ENCODE peak calls at places on chromosomes 11 and 22, in five cellular contexts. One of them, this sample, is unnamed.

GRCh38 chr22:38201371-38201717 is 450 bp upstream of the MAFF start:
- DNase-seq in progenitor cell of endocrine pancreas: no peak
- DNase-seq in stimulated activated naive CD8-positive, alpha-beta T cell treated with anti-CD3 and anti-CD28 coated beads, Interleukin-15, amount 100 ng/mL, for 72 hours: no peak
- DNase-seq in iris pigment epithelial cell: no peak
- DNase-seq in EH: no peak
- DNase-seq in this sample: no peak

GRCh38 chr11:86495341-86495740 is 120.7 kb downstream of the CCDC81 start:
- DNase-seq in iris pigment epithelial cell: no peak
- DNase-seq in EH: peak
- DNase-seq in progenitor cell of endocrine pancreas: no peak
- DNase-seq in stimulated activated naive CD8-positive, alpha-beta T cell treated with anti-CD3 and anti-CD28 coated beads, Interleukin-15, amount 100 ng/mL, for 72 hours: no peak
- DNase-seq in this sample: no peak

GRCh38 chr11:17473071-17473744 is 3.4 kb downstream of the ABCC8 start:
- DNase-seq in EH: peak
- DNase-seq in progenitor cell of endocrine pancreas: no peak
- DNase-seq in stimulated activated naive CD8-positive, alpha-beta T cell treated with anti-CD3 and anti-CD28 coated beads, Interleukin-15, amount 100 ng/mL, for 72 hours: no peak
- DNase-seq in iris pigment epithelial cell: peak
- DNase-seq in this sample: no peak

GRCh38 chr11:67213251-67213650 is 53.0 kb upstream of the GRK2 start:
- DNase-seq in EH: no peak
- DNase-seq in progenitor cell of endocrine pancreas: no peak
- DNase-seq in stimulated activated naive CD8-positive, alpha-beta T cell treated with anti-CD3 and anti-CD28 coated beads, Interleukin-15, amount 100 ng/mL, for 72 hours: no peak
- DNase-seq in iris pigment epithelial cell: no peak
- DNase-seq in this sample: no peak

GRCh38 chr11:60240661-60241060 is 2.3 kb downstream of the MS4A4E start:
- DNase-seq in progenitor cell of endocrine pancreas: no peak
- DNase-seq in EH: no peak
- DNase-seq in iris pigment epithelial cell: no peak
- DNase-seq in stimulated activated naive CD8-positive, alpha-beta T cell treated with anti-CD3 and anti-CD28 coated beads, Interleukin-15, amount 100 ng/mL, for 72 hours: no peak
- DNase-seq in this sample: no peak

GRCh38 chr11:78310500-78310909 is 107.1 kb downstream of the GAB2 start:
- DNase-seq in stimulated activated naive CD8-positive, alpha-beta T cell treated with anti-CD3 and anti-CD28 coated beads, Interleukin-15, amount 100 ng/mL, for 72 hours: no peak
- DNase-seq in progenitor cell of endocrine pancreas: no peak
- DNase-seq in EH: peak
- DNase-seq in iris pigment epithelial cell: peak
- DNase-seq in this sample: no peak

GRCh38 chr11:77093987-77094840 is 8.4 kb upstream of the OMP start:
- DNase-seq in iris pigment epithelial cell: no peak
- DNase-seq in EH: no peak
- DNase-seq in progenitor cell of endocrine pancreas: no peak
- DNase-seq in stimulated activated naive CD8-positive, alpha-beta T cell treated with anti-CD3 and anti-CD28 coated beads, Interleukin-15, amount 100 ng/mL, for 72 hours: no peak
- DNase-seq in this sample: no peak

GRCh38 chr11:124581817-124582216 is 12.0 kb downstream of the OR8A1 start:
- DNase-seq in progenitor cell of endocrine pancreas: no peak
- DNase-seq in EH: no peak
- DNase-seq in iris pigment epithelial cell: no peak
- DNase-seq in stimulated activated naive CD8-positive, alpha-beta T cell treated with anti-CD3 and anti-CD28 coated beads, Interleukin-15, amount 100 ng/mL, for 72 hours: no peak
- DNase-seq in this sample: no peak

GRCh38 chr11:6862961-6863360 is at the start of gene OR10A2:
- DNase-seq in iris pigment epithelial cell: peak
- DNase-seq in progenitor cell of endocrine pancreas: no peak
- DNase-seq in stimulated activated naive CD8-positive, alpha-beta T cell treated with anti-CD3 and anti-CD28 coated beads, Interleukin-15, amount 100 ng/mL, for 72 hours: no peak
- DNase-seq in EH: no peak
- DNase-seq in this sample: no peak

GRCh38 chr11:105456950-105457349 is 152.9 kb upstream of the GRIA4 start:
- DNase-seq in stimulated activated naive CD8-positive, alpha-beta T cell treated with anti-CD3 and anti-CD28 coated beads, Interleukin-15, amount 100 ng/mL, for 72 hours: no peak
- DNase-seq in EH: peak
- DNase-seq in iris pigment epithelial cell: no peak
- DNase-seq in progenitor cell of endocrine pancreas: no peak
- DNase-seq in this sample: no peak

GRCh38 chr22:46575915-46576555 is 38.6 kb upstream of the CELSR1 start:
- DNase-seq in iris pigment epithelial cell: no peak
- DNase-seq in progenitor cell of endocrine pancreas: no peak
- DNase-seq in stimulated activated naive CD8-positive, alpha-beta T cell treated with anti-CD3 and anti-CD28 coated beads, Interleukin-15, amount 100 ng/mL, for 72 hours: no peak
- DNase-seq in EH: no peak
- DNase-seq in this sample: no peak

GRCh38 chr11:11976476-11977187 is 31.8 kb downstream of the DKK3 start:
- DNase-seq in EH: peak
- DNase-seq in stimulated activated naive CD8-positive, alpha-beta T cell treated with anti-CD3 and anti-CD28 coated beads, Interleukin-15, amount 100 ng/mL, for 72 hours: no peak
- DNase-seq in progenitor cell of endocrine pancreas: no peak
- DNase-seq in iris pigment epithelial cell: no peak
- DNase-seq in this sample: peak

GRCh38 chr22:20244744-20245576 is 23.2 kb downstream of the RTN4R start:
- DNase-seq in progenitor cell of endocrine pancreas: no peak
- DNase-seq in EH: no peak
- DNase-seq in stimulated activated naive CD8-positive, alpha-beta T cell treated with anti-CD3 and anti-CD28 coated beads, Interleukin-15, amount 100 ng/mL, for 72 hours: peak
- DNase-seq in iris pigment epithelial cell: no peak
- DNase-seq in this sample: no peak

GRCh38 chr11:57427692-57428082 is 766 bp upstream of the SLC43A3 start:
- DNase-seq in EH: no peak
- DNase-seq in iris pigment epithelial cell: no peak
- DNase-seq in progenitor cell of endocrine pancreas: no peak
- DNase-seq in stimulated activated naive CD8-positive, alpha-beta T cell treated with anti-CD3 and anti-CD28 coated beads, Interleukin-15, amount 100 ng/mL, for 72 hours: no peak
- DNase-seq in this sample: no peak

GRCh38 chr11:12287374-12288211 is 89.8 kb upstream of the PARVA start:
- DNase-seq in stimulated activated naive CD8-positive, alpha-beta T cell treated with anti-CD3 and anti-CD28 coated beads, Interleukin-15, amount 100 ng/mL, for 72 hours: no peak
- DNase-seq in iris pigment epithelial cell: peak
- DNase-seq in EH: peak
- DNase-seq in progenitor cell of endocrine pancreas: peak
- DNase-seq in this sample: peak

GRCh38 chr11:65425971-65426838 is 3.6 kb downstream of the NEAT1 start:
- DNase-seq in stimulated activated naive CD8-positive, alpha-beta T cell treated with anti-CD3 and anti-CD28 coated beads, Interleukin-15, amount 100 ng/mL, for 72 hours: peak
- DNase-seq in progenitor cell of endocrine pancreas: no peak
- DNase-seq in iris pigment epithelial cell: peak
- DNase-seq in EH: peak
- DNase-seq in this sample: peak

GRCh38 chr11:68077617-68078592 is 39.1 kb downstream of the TCIRG1 start:
- DNase-seq in progenitor cell of endocrine pancreas: no peak
- DNase-seq in iris pigment epithelial cell: peak
- DNase-seq in EH: no peak
- DNase-seq in stimulated activated naive CD8-positive, alpha-beta T cell treated with anti-CD3 and anti-CD28 coated beads, Interleukin-15, amount 100 ng/mL, for 72 hours: no peak
- DNase-seq in this sample: no peak

GRCh38 chr11:119417726-119418540 is 5.0 kb downstream of the THY1 start:
- DNase-seq in EH: peak
- DNase-seq in progenitor cell of endocrine pancreas: no peak
- DNase-seq in stimulated activated naive CD8-positive, alpha-beta T cell treated with anti-CD3 and anti-CD28 coated beads, Interleukin-15, amount 100 ng/mL, for 72 hours: no peak
- DNase-seq in iris pigment epithelial cell: peak
- DNase-seq in this sample: no peak

GRCh38 chr11:2298795-2299747 is 2.6 kb downstream of the C11orf21 start:
- DNase-seq in stimulated activated naive CD8-positive, alpha-beta T cell treated with anti-CD3 and anti-CD28 coated beads, Interleukin-15, amount 100 ng/mL, for 72 hours: peak
- DNase-seq in progenitor cell of endocrine pancreas: no peak
- DNase-seq in iris pigment epithelial cell: no peak
- DNase-seq in EH: no peak
- DNase-seq in this sample: no peak

GRCh38 chr11:86047275-86047991 is 21.5 kb downstream of the PICALM start:
- DNase-seq in stimulated activated naive CD8-positive, alpha-beta T cell treated with anti-CD3 and anti-CD28 coated beads, Interleukin-15, amount 100 ng/mL, for 72 hours: no peak
- DNase-seq in iris pigment epithelial cell: peak
- DNase-seq in progenitor cell of endocrine pancreas: no peak
- DNase-seq in EH: peak
- DNase-seq in this sample: no peak

GRCh38 chr11:1767399-1768140 is 3.8 kb upstream of the CTSD start:
- DNase-seq in EH: no peak
- DNase-seq in stimulated activated naive CD8-positive, alpha-beta T cell treated with anti-CD3 and anti-CD28 coated beads, Interleukin-15, amount 100 ng/mL, for 72 hours: no peak
- DNase-seq in progenitor cell of endocrine pancreas: no peak
- DNase-seq in iris pigment epithelial cell: no peak
- DNase-seq in this sample: no peak

GRCh38 chr11:40514124-40514523 is 945.3 kb downstream of the LRRC4C start:
- DNase-seq in iris pigment epithelial cell: peak
- DNase-seq in EH: peak
- DNase-seq in progenitor cell of endocrine pancreas: no peak
- DNase-seq in stimulated activated naive CD8-positive, alpha-beta T cell treated with anti-CD3 and anti-CD28 coated beads, Interleukin-15, amount 100 ng/mL, for 72 hours: no peak
- DNase-seq in this sample: no peak

GRCh38 chr11:44036811-44037657 is 10.7 kb upstream of the ACCSL start:
- DNase-seq in stimulated activated naive CD8-positive, alpha-beta T cell treated with anti-CD3 and anti-CD28 coated beads, Interleukin-15, amount 100 ng/mL, for 72 hours: peak
- DNase-seq in iris pigment epithelial cell: peak
- DNase-seq in EH: peak
- DNase-seq in progenitor cell of endocrine pancreas: peak
- DNase-seq in this sample: peak

GRCh38 chr22:45310331-45311032 is 748 bp downstream of the FAM118A start:
- DNase-seq in stimulated activated naive CD8-positive, alpha-beta T cell treated with anti-CD3 and anti-CD28 coated beads, Interleukin-15, amount 100 ng/mL, for 72 hours: peak
- DNase-seq in EH: no peak
- DNase-seq in progenitor cell of endocrine pancreas: no peak
- DNase-seq in iris pigment epithelial cell: no peak
- DNase-seq in this sample: peak

GRCh38 chr11:112023104-112023503 is 2.1 kb upstream of the DLAT start:
- DNase-seq in EH: no peak
- DNase-seq in iris pigment epithelial cell: no peak
- DNase-seq in progenitor cell of endocrine pancreas: no peak
- DNase-seq in stimulated activated naive CD8-positive, alpha-beta T cell treated with anti-CD3 and anti-CD28 coated beads, Interleukin-15, amount 100 ng/mL, for 72 hours: no peak
- DNase-seq in this sample: no peak

GRCh38 chr11:117523680-117524079 is 196.0 kb downstream of the CEP164 start:
- DNase-seq in stimulated activated naive CD8-positive, alpha-beta T cell treated with anti-CD3 and anti-CD28 coated beads, Interleukin-15, amount 100 ng/mL, for 72 hours: no peak
- DNase-seq in EH: peak
- DNase-seq in iris pigment epithelial cell: peak
- DNase-seq in progenitor cell of endocrine pancreas: no peak
- DNase-seq in this sample: no peak

GRCh38 chr11:64207247-64208085 is 945 bp downstream of the FERMT3 start:
- DNase-seq in progenitor cell of endocrine pancreas: no peak
- DNase-seq in EH: peak
- DNase-seq in stimulated activated naive CD8-positive, alpha-beta T cell treated with anti-CD3 and anti-CD28 coated beads, Interleukin-15, amount 100 ng/mL, for 72 hours: peak
- DNase-seq in iris pigment epithelial cell: peak
- DNase-seq in this sample: peak

GRCh38 chr22:21569459-21570161 is 2.1 kb downstream of the UBE2L3 start:
- DNase-seq in EH: no peak
- DNase-seq in stimulated activated naive CD8-positive, alpha-beta T cell treated with anti-CD3 and anti-CD28 coated beads, Interleukin-15, amount 100 ng/mL, for 72 hours: no peak
- DNase-seq in progenitor cell of endocrine pancreas: no peak
- DNase-seq in iris pigment epithelial cell: peak
- DNase-seq in this sample: no peak

GRCh38 chr22:38030311-38031133 is 26.7 kb upstream of the PICK1 start:
- DNase-seq in stimulated activated naive CD8-positive, alpha-beta T cell treated with anti-CD3 and anti-CD28 coated beads, Interleukin-15, amount 100 ng/mL, for 72 hours: no peak
- DNase-seq in progenitor cell of endocrine pancreas: no peak
- DNase-seq in iris pigment epithelial cell: no peak
- DNase-seq in EH: no peak
- DNase-seq in this sample: no peak

GRCh38 chr22:23187871-23188700 is 7.8 kb downstream of the BCR start:
- DNase-seq in EH: peak
- DNase-seq in progenitor cell of endocrine pancreas: no peak
- DNase-seq in stimulated activated naive CD8-positive, alpha-beta T cell treated with anti-CD3 and anti-CD28 coated beads, Interleukin-15, amount 100 ng/mL, for 72 hours: no peak
- DNase-seq in iris pigment epithelial cell: no peak
- DNase-seq in this sample: peak

GRCh38 chr22:47564651-47565050 is 802.2 kb downstream of the TBC1D22A start:
- DNase-seq in progenitor cell of endocrine pancreas: no peak
- DNase-seq in stimulated activated naive CD8-positive, alpha-beta T cell treated with anti-CD3 and anti-CD28 coated beads, Interleukin-15, amount 100 ng/mL, for 72 hours: no peak
- DNase-seq in iris pigment epithelial cell: no peak
- DNase-seq in EH: no peak
- DNase-seq in this sample: no peak

GRCh38 chr22:36829370-36830002 is 12.7 kb upstream of the PVALB start:
- DNase-seq in EH: no peak
- DNase-seq in progenitor cell of endocrine pancreas: no peak
- DNase-seq in iris pigment epithelial cell: no peak
- DNase-seq in stimulated activated naive CD8-positive, alpha-beta T cell treated with anti-CD3 and anti-CD28 coated beads, Interleukin-15, amount 100 ng/mL, for 72 hours: no peak
- DNase-seq in this sample: no peak

GRCh38 chr22:41191467-41191866 is 13.6 kb upstream of the L3MBTL2 start:
- DNase-seq in iris pigment epithelial cell: no peak
- DNase-seq in EH: no peak
- DNase-seq in stimulated activated naive CD8-positive, alpha-beta T cell treated with anti-CD3 and anti-CD28 coated beads, Interleukin-15, amount 100 ng/mL, for 72 hours: no peak
- DNase-seq in progenitor cell of endocrine pancreas: no peak
- DNase-seq in this sample: no peak

GRCh38 chr11:125995313-125995712 is 49.5 kb downstream of the VSIG10L2 start:
- DNase-seq in iris pigment epithelial cell: peak
- DNase-seq in EH: no peak
- DNase-seq in progenitor cell of endocrine pancreas: no peak
- DNase-seq in stimulated activated naive CD8-positive, alpha-beta T cell treated with anti-CD3 and anti-CD28 coated beads, Interleukin-15, amount 100 ng/mL, for 72 hours: no peak
- DNase-seq in this sample: no peak

GRCh38 chr11:57425565-57426438 is 1.1 kb downstream of the SLC43A3 start:
- DNase-seq in EH: peak
- DNase-seq in stimulated activated naive CD8-positive, alpha-beta T cell treated with anti-CD3 and anti-CD28 coated beads, Interleukin-15, amount 100 ng/mL, for 72 hours: no peak
- DNase-seq in progenitor cell of endocrine pancreas: no peak
- DNase-seq in iris pigment epithelial cell: peak
- DNase-seq in this sample: peak

GRCh38 chr11:97614571-97614970 is 1224.8 kb downstream of the JRKL start:
- DNase-seq in EH: no peak
- DNase-seq in stimulated activated naive CD8-positive, alpha-beta T cell treated with anti-CD3 and anti-CD28 coated beads, Interleukin-15, amount 100 ng/mL, for 72 hours: no peak
- DNase-seq in iris pigment epithelial cell: peak
- DNase-seq in progenitor cell of endocrine pancreas: no peak
- DNase-seq in this sample: peak

GRCh38 chr11:8341966-8342365 is 78.3 kb upstream of the LMO1 start:
- DNase-seq in progenitor cell of endocrine pancreas: no peak
- DNase-seq in iris pigment epithelial cell: no peak
- DNase-seq in stimulated activated naive CD8-positive, alpha-beta T cell treated with anti-CD3 and anti-CD28 coated beads, Interleukin-15, amount 100 ng/mL, for 72 hours: no peak
- DNase-seq in EH: no peak
- DNase-seq in this sample: no peak